ENCODE peak calls at places on chromosomes 7 and 10, in four cellular contexts. N is dorsolateral prefrontal cortex, R is ovary, J is IMR-90. H is an unnamed sample.

GRCh38 chr7:90830302-90830701 is 234.2 kb downstream of the CDK14 start:
- DNase-seq in N (no peak), R (no peak), J (no peak), H (no peak)

GRCh38 chr10:15150563-15150962 is 17.9 kb downstream of the NMT2 start:
- DNase-seq in N (no peak), R (no peak), J (no peak), H (no peak)

GRCh38 chr10:106044511-106044910 is 1120.0 kb downstream of the SORCS1 start:
- DNase-seq in N (no peak), R (no peak), J (no peak), H (no peak)

GRCh38 chr7:157707983-157708720 is 371.3 kb downstream of the DNAJB6 start:
- DNase-seq in N (no peak), R (no peak), J (no peak), H (no peak)

GRCh38 chr7:57182031-57182430 is 49.8 kb upstream of the ZNF479 start:
- DNase-seq in N (no peak), R (no peak), J (no peak), H (no peak)

GRCh38 chr10:5862360-5862929 is 27.2 kb downstream of the ANKRD16 start:
- DNase-seq in N (no peak), R (no peak), J (peak; percentile 9), H (no peak)

GRCh38 chr10:30431435-30431911 is 2.5 kb upstream of the MAP3K8 start:
- DNase-seq in N (no peak), R (peak; percentile 63), J (no peak), H (no peak)

GRCh38 chr10:4074559-4075407 is 289.8 kb upstream of the KLF6 start:
- DNase-seq in N (no peak), R (no peak), J (peak; percentile 52), H (no peak)

GRCh38 chr7:140242057-140243031 is 65.6 kb upstream of the KDM7A start:
- DNase-seq in N (no peak), R (no peak), J (no peak), H (no peak)

GRCh38 chr10:94125856-94126255 is 132.1 kb downstream of the PLCE1 start:
- DNase-seq in N (no peak), R (no peak), J (peak; percentile 94), H (no peak)

GRCh38 chr10:120948889-120949382 is 97.8 kb downstream of the WDR11 start:
- DNase-seq in N (peak; percentile 88), R (peak; percentile 88), J (peak; percentile 55), H (no peak)

GRCh38 chr7:21092923-21093702 is 306.4 kb upstream of the SP8 start:
- DNase-seq in N (no peak), R (no peak), J (no peak), H (no peak)

DNA sequence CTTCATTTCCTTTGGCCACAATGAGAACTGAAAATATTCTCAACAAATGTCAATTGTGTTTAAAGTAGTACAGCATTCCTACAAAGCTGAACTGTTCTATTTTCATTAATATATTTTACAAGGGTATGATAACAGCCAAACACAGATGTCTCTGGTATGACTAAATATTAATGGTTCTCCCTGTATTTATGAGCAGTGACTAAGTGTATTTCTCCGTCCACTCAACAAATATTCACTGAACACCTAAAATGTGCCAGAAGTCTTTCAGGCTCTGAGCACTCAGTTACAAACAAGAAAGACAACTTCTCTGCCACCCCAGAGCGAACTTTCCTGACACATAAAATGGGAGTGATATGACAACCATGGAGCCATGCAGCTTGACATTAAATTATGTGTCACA is 135.6 kb downstream of the VPS41 start:
- DNase-seq in N (no peak), R (no peak), J (peak; percentile 44), H (no peak)
- H3K27ac ChIP-seq in N (no peak overlapping the region), R (no peak overlapping the region), J (no peak overlapping the region), H (no peak overlapping the region)

GRCh38 chr10:11881028-11881476 is 57.9 kb downstream of the PROSER2 start:
- DNase-seq in N (no peak), R (no peak), J (no peak), H (no peak)

GRCh38 chr10:11881477-11882417 is 58.6 kb downstream of the PROSER2 start:
- DNase-seq in N (no peak), R (no peak), J (peak; percentile 23), H (no peak)

GRCh38 chr10:11878776-11879175 is 55.6 kb downstream of the PROSER2 start:
- DNase-seq in N (no peak), R (no peak), J (no peak), H (no peak)

GRCh38 chr10:11879387-11880168 is 56.4 kb downstream of the PROSER2 start:
- DNase-seq in N (no peak), R (no peak), J (no peak), H (no peak)

DNA sequence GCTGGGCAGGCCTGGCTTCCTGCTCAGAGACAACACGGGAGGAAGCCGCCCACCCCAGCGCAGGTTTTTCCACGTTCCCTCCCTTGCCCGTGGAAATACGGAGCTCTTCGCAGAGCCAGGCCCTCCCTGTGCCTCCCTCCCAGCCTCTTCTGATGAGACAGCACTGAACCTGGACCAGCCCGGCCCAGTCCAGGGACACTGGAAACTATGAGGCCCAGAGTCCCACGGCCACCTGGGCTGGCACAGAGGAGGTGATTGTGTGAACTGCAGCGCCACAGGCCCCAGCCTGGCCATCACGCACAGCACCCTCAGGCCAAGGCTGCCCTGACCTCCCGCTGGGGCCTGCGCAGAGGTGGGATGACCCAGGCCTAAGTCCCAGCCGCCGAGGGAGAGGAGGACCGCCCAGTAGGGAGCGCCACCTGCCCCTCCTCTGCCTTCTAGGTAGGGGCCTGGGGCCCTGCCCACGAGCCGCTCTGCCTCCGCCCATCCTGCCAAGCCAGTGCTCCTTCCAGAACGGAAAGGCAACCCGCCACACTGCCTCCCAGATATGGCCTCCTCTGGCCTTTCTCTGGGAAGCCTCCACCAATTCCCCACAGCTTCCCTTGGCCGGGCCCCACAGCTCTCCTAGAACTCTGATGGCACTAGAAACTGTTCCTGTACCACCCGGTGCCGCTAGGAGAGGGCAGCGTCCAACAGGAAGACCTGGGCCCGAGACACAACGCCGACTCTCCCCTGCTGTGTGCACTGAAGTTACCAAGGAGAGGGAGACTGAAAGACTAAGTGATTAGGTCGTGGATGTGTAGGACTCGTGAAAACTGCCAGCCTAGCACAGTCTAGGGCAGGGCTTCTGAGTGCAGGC is 57.2 kb downstream of the PROSER2 start:
- DNase-seq in N (no peak), R (no peak), J (no peak), H (no peak)
- H3K27ac ChIP-seq in N (no peak overlapping the region), R (no peak overlapping the region), J (no peak overlapping the region), H (no peak overlapping the region)

GRCh38 chr7:70776627-70777101 is 355.3 kb upstream of the GALNT17 start:
- DNase-seq in N (peak; percentile 78), R (peak; percentile 65), J (peak; percentile 21), H (peak; percentile 84)
- H3K27ac ChIP-seq in N (no peak overlapping the region), R (peak overlapping the region; percentile 45), J (no peak overlapping the region), H (no peak overlapping the region)

GRCh38 chr7:137987968-137988367 is 13.9 kb downstream of the CREB3L2 start:
- DNase-seq in N (no peak), R (no peak), J (no peak), H (no peak)

GRCh38 chr7:137990251-137990901 is 11.5 kb downstream of the CREB3L2 start:
- DNase-seq in N (no peak), R (no peak), J (peak; percentile 99), H (no peak)

GRCh38 chr7:137987563-137987962 is 14.3 kb downstream of the CREB3L2 start:
- DNase-seq in N (no peak), R (no peak), J (no peak), H (no peak)

GRCh38 chr7:137989590-137989989 is 12.3 kb downstream of the CREB3L2 start:
- DNase-seq in N (no peak), R (no peak), J (peak; percentile 4), H (no peak)

GRCh38 chr7:137989127-137989526 is 12.8 kb downstream of the CREB3L2 start:
- DNase-seq in N (no peak), R (no peak), J (no peak), H (no peak)
- H3K27ac ChIP-seq in N (peak overlapping the region; percentile 24), R (peak overlapping the region; percentile 77), J (peak overlapping the region; percentile 61), H (no peak overlapping the region)

DNA sequence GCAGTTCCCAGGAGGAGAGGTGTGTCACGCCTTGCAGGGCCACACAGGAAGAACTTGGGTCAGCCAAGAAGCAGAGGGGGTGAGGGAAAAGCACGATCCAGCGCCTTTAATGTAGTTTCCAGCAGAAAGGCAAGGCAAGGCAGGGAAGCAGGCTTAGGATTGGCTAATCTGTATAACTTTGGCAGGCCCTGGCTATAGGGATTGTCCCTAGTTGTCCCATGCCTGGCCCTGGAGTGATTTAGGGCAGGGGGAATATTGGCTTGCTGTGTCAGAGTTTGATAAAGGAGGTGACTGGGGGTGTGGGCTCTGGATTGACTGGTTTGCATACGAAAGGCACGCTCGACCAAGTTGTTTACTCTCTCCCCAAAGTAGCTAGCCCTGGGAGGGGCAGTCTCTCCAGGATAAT is 44.6 kb downstream of the RBM28 start:
- DNase-seq in N (no peak), R (no peak), J (no peak), H (no peak)
- H3K27ac ChIP-seq in N (no peak overlapping the region), R (no peak overlapping the region), J (no peak overlapping the region), H (no peak overlapping the region)

DNA sequence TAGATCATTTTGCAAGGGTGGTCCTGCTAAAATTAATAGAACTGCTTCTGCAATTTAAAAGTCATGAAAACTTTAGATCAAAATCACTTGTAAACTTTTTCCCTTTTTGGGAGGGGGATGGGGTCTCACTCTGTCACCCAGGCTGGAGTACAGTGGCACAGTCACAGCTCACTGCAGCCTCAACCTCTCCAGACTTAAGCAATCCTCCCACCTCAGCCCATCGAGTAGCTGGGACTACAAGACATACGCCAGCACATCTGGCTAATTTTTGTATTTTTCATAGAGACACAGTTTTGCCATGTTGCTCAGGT is 79.7 kb downstream of the LRRC17 start:
- DNase-seq in N (no peak), R (no peak), J (no peak), H (no peak)
- H3K27ac ChIP-seq in N (no peak overlapping the region), R (peak overlapping the region; percentile 77), J (peak overlapping the region; percentile 79), H (no peak overlapping the region)

DNA sequence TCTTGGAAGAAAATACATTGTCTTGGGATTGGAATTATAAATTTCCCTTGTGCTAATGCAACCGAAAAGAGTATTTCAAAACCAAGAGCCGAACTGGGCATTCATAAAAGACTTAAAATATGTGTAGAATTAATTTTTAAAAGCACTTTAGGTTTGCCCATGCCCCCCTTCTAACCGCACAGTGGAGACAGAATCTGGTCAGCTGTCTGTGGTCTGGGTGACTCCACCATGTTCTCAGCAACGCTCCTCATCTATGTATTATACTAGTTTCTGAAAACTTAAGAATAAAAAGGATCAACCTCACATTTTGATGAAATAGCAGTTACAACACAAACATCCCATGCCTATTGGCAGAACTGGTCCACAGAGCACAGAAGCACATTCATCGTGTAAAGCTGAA is 192.6 kb upstream of the C7orf33 start:
- DNase-seq in N (no peak), R (no peak), J (no peak), H (no peak)
- H3K27ac ChIP-seq in N (no peak overlapping the region), R (no peak overlapping the region), J (no peak overlapping the region), H (no peak overlapping the region)

DNA sequence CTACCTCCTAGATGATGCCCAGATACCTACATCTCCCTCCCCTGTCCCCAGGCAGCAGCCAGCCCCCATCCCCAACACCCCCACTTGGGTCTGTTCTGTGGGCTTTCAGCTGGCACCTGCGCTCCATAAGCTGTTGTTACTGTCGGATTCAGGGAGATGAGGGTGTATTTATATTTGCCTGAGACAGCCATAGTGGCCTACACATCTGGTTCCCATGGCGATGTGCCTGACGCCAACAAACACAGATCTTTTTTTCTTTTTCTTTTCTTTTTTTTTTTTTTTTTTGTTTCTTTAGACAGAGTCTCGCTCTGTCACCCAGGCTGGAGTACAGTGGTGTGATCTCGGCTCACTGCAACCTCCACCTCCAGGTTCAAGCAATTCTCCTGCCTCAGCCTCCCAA is 73.1 kb downstream of the CLIP2 start:
- DNase-seq in N (no peak), R (no peak), J (no peak), H (no peak)
- H3K27ac ChIP-seq in N (peak overlapping the region; percentile 39), R (no peak overlapping the region), J (no peak overlapping the region), H (no peak overlapping the region)